ENCODE peak calls at places on chromosomes 2 and 18, in five cellular contexts. X, S, D, A and O are unnamed samples.

GRCh38 chr2:174612960-174613359 is 15.4 kb upstream of the WIPF1 start:
- DNase-seq in A (no peak), D (no peak), X (no peak), S (no peak), O (no peak)

GRCh38 chr18:23825978-23826405 is 136.7 kb downstream of the LAMA3 start:
- DNase-seq in X (peak; percentile 94), D (no peak), S (no peak), A (no peak), O (no peak)

GRCh38 chr18:7111134-7111533 is 6.5 kb downstream of the LAMA1 start:
- DNase-seq in S (no peak), X (no peak), A (no peak), D (no peak), O (no peak)

GRCh38 chr2:215624423-215624829 is 188.6 kb upstream of the FN1 start:
- DNase-seq in X (no peak), A (no peak), D (no peak), S (no peak), O (no peak)

GRCh38 chr2:240503848-240504247 is 53.9 kb downstream of the ANKMY1 start:
- DNase-seq in S (no peak), X (no peak), A (no peak), D (no peak), O (no peak)

GRCh38 chr2:196230051-196230450 is 58.7 kb upstream of the STK17B start:
- DNase-seq in D (no peak), X (no peak), A (no peak), S (no peak), O (no peak)

GRCh38 chr18:63869374-63869773 is 18.1 kb upstream of the SERPINB2 start:
- DNase-seq in A (no peak), X (no peak), S (no peak), D (no peak), O (no peak)

GRCh38 chr2:231187736-231188505 is 10.5 kb upstream of the ARMC9 start:
- DNase-seq in D (no peak), S (no peak), A (peak; percentile 3), X (no peak), O (no peak)

GRCh38 chr18:35935805-35936204 is 36.7 kb upstream of the RMP24 start:
- DNase-seq in S (no peak), X (no peak), D (no peak), A (no peak), O (no peak)

GRCh38 chr2:203690110-203691047 is 16.1 kb upstream of the CD28 start:
- DNase-seq in X (no peak), S (no peak), D (no peak), A (no peak), O (no peak)

GRCh38 chr2:132441051-132441450 is 24.4 kb downstream of the GPR39 start:
- DNase-seq in S (no peak), D (no peak), X (no peak), A (no peak), O (no peak)

GRCh38 chr2:232537079-232537478 is 2.4 kb upstream of the CHRNG start:
- DNase-seq in S (peak; percentile 5), X (no peak), D (no peak), A (no peak), O (no peak)

GRCh38 chr2:195280024-195280423 is 377.0 kb upstream of the SLC39A10 start:
- DNase-seq in A (no peak), X (no peak), D (no peak), S (no peak), O (no peak)

GRCh38 chr2:72142743-72143440 is 4.8 kb downstream of the CYP26B1 start:
- DNase-seq in X (no peak), A (no peak), D (no peak), S (no peak), O (no peak)

GRCh38 chr2:150911766-150912280 is 349.8 kb downstream of the RBM43 start:
- DNase-seq in S (no peak), A (no peak), D (no peak), X (peak; percentile 10), O (no peak)

GRCh38 chr2:210762604-210763588 is 206.5 kb downstream of the CPS1 start:
- DNase-seq in D (no peak), X (no peak), A (no peak), S (no peak), O (no peak)

GRCh38 chr2:229220254-229220653 is 50.8 kb downstream of the PID1 start:
- DNase-seq in X (no peak), S (no peak), D (no peak), A (no peak), O (no peak)

GRCh38 chr2:10043906-10044601 is 704 bp downstream of the KLF11 start:
- DNase-seq in D (peak; percentile 86), X (peak; percentile 96), A (peak; percentile 67), S (peak; percentile 92), O (peak; percentile 47)

GRCh38 chr2:157593411-157593810 is 35.3 kb downstream of the ACVR1C start:
- DNase-seq in D (no peak), X (no peak), S (no peak), A (no peak), O (no peak)

GRCh38 chr2:222969491-222969890 is 82.5 kb upstream of the KCNE4 start:
- DNase-seq in A (no peak), S (no peak), D (no peak), X (no peak), O (no peak)

GRCh38 chr2:29662841-29663240 is 258.5 kb downstream of the ALK start:
- DNase-seq in D (no peak), X (no peak), A (no peak), S (no peak), O (no peak)

GRCh38 chr18:52313213-52313612 is 26.8 kb upstream of the DCC start:
- DNase-seq in S (no peak), X (no peak), D (no peak), A (no peak), O (no peak)

GRCh38 chr2:197075286-197075685 is 148.8 kb upstream of the PGAP1 start:
- DNase-seq in D (no peak), X (no peak), A (no peak), S (no peak), O (no peak)

GRCh38 chr2:185771396-185771795 is 32.8 kb downstream of the FSIP2 start:
- DNase-seq in X (no peak), A (no peak), S (no peak), D (no peak), O (no peak)

GRCh38 chr2:45046786-45047185 is 37.5 kb upstream of the SIX2 start:
- DNase-seq in D (no peak), X (no peak), A (no peak), S (no peak), O (no peak)

GRCh38 chr2:223586261-223586660 is 15.9 kb downstream of the SCG2 start:
- DNase-seq in A (no peak), X (no peak), D (no peak), S (peak; percentile 93), O (no peak)

GRCh38 chr2:116754371-116755101 is 1060.0 kb upstream of the DDX18 start:
- DNase-seq in X (no peak), A (no peak), D (no peak), S (no peak), O (no peak)

GRCh38 chr2:46770622-46771021 is 145.0 kb downstream of the MCFD2 start:
- DNase-seq in S (no peak), X (peak; percentile 81), A (no peak), D (no peak), O (no peak)

GRCh38 chr2:168751104-168751768 is 51.2 kb upstream of the NOSTRIN start:
- DNase-seq in X (no peak), S (no peak), D (no peak), A (no peak), O (no peak)